ENCODE peak calls at places on chromosome 19, in five cellular contexts. H, B, K, A and O are unnamed samples.

GRCh38 chr19:46704379-46705076 is 12.4 kb downstream of the PRKD2 start:
- DNase-seq in K (peak; percentile 75), H (no peak), A (peak; percentile 70), B (peak; percentile 86), O (no peak)

GRCh38 chr19:31438401-31439269 is 89.4 kb upstream of the TSHZ3 start:
- DNase-seq in H (no peak), B (no peak), K (no peak), A (no peak), O (no peak)

GRCh38 chr19:43939557-43940260 is 4.6 kb upstream of the ZNF45 start:
- DNase-seq in K (no peak), B (no peak), H (no peak), A (no peak), O (no peak)

GRCh38 chr19:16462757-16463250 is 9.0 kb downstream of the EPS15L1 start:
- DNase-seq in A (no peak), H (no peak), K (no peak), B (no peak), O (peak; percentile 17)

GRCh38 chr19:50817941-50818858 is 5.4 kb downstream of the KLK1 start:
- DNase-seq in K (peak; percentile 66), A (peak; percentile 94), B (peak; percentile 91), H (no peak), O (no peak)

GRCh38 chr19:36547001-36547732 is 19.1 kb upstream of the ZNF260 start:
- DNase-seq in B (no peak), A (no peak), H (no peak), K (no peak), O (no peak)

GRCh38 chr19:33177417-33177976 is 16.6 kb upstream of the LRP3 start:
- DNase-seq in B (peak; percentile 46), H (no peak), K (no peak), A (no peak), O (no peak)

GRCh38 chr19:20165971-20166592 is 932 bp upstream of the ZNF486 start:
- DNase-seq in B (no peak), K (no peak), H (no peak), A (peak; percentile 23), O (no peak)

GRCh38 chr19:54172764-54173699 is at the start of gene TMC4:
- DNase-seq in A (peak; percentile 94), H (no peak), K (no peak), B (no peak), O (no peak)

GRCh38 chr19:2726904-2727639 is 5.9 kb upstream of the DIRAS1 start:
- DNase-seq in K (no peak), A (no peak), H (no peak), B (no peak), O (no peak)

GRCh38 chr19:55146648-55147218 is 2.3 kb downstream of the TNNT1 start:
- DNase-seq in B (peak; percentile 69), K (no peak), H (no peak), A (no peak), O (no peak)

GRCh38 chr19:308471-309205 is 17.4 kb upstream of the PLPP2 start:
- DNase-seq in H (no peak), B (no peak), K (no peak), A (no peak), O (no peak)

GRCh38 chr19:2477732-2478191 is 1.8 kb downstream of the GADD45B start:
- DNase-seq in A (no peak), B (no peak), H (no peak), K (peak; percentile 48), O (no peak)

GRCh38 chr19:53463263-53463662 is 4.3 kb upstream of the ZNF813 start:
- DNase-seq in K (peak; percentile 75), H (no peak), B (no peak), A (peak; percentile 31), O (no peak)

GRCh38 chr19:29855771-29856510 is 44.1 kb downstream of the CCNE1 start:
- DNase-seq in H (no peak), A (no peak), B (no peak), K (no peak), O (no peak)

GRCh38 chr19:9667898-9668297 is 7.0 kb downstream of the ZNF562 start:
- DNase-seq in H (no peak), B (no peak), A (no peak), K (no peak), O (no peak)

GRCh38 chr19:15498910-15499309 is 9.4 kb upstream of the CYP4F22 start:
- DNase-seq in B (peak; percentile 31), A (no peak), H (no peak), K (no peak), O (no peak)

GRCh38 chr19:771332-771785 is 20.4 kb downstream of the MISP start:
- DNase-seq in K (no peak), A (no peak), H (peak; percentile 59), B (peak; percentile 75), O (no peak)

GRCh38 chr19:32188921-32189320 is 156.5 kb upstream of the ZNF507 start:
- DNase-seq in H (no peak), A (no peak), K (no peak), B (no peak), O (no peak)

GRCh38 chr19:55638864-55639359 is 1.9 kb upstream of the ZNF580 start:
- DNase-seq in B (peak; percentile 26), K (no peak), H (peak; percentile 28), A (no peak), O (no peak)

GRCh38 chr19:43290568-43291359 is 21.4 kb upstream of the PSG9 start:
- DNase-seq in H (no peak), K (no peak), A (no peak), B (no peak), O (no peak)

GRCh38 chr19:44753932-44754742 is 5.6 kb downstream of the BCL3 start:
- DNase-seq in A (peak; percentile 94), H (peak; percentile 31), B (peak; percentile 65), K (peak; percentile 98), O (no peak)

GRCh38 chr19:4369888-4370260 is 26.5 kb downstream of the MPND start:
- DNase-seq in K (no peak), H (no peak), A (no peak), B (no peak), O (no peak)